ENCODE peak calls at places on chromosomes 7 and 10, in eight cellular contexts. L, B, R, X, K, Q, O and M are unnamed samples.

GRCh38 chr7:114085592-114086490 is 167.0 kb upstream of the PPP1R3A start:
- DNase-seq in B (peak), Q (peak), O (peak), L (peak), R (peak), X (peak), K (peak), M (peak)

GRCh38 chr7:134457166-134457565 is 1.7 kb downstream of the AKR1B1 start:
- DNase-seq in Q (no peak), K (no peak), R (no peak), B (no peak), X (no peak), L (no peak), O (no peak), M (no peak)

GRCh38 chr7:28102778-28103177 is 77.8 kb downstream of the JAZF1 start:
- DNase-seq in B (no peak), Q (no peak), K (no peak), X (no peak), R (peak), L (no peak), O (peak), M (peak)

GRCh38 chr7:28132959-28133745 is 47.4 kb downstream of the JAZF1 start:
- DNase-seq in L (no peak), X (no peak), O (no peak), B (no peak), K (no peak), Q (no peak), R (peak), M (no peak)

GRCh38 chr7:129782257-129783096 is 170.3 kb downstream of the UBE2H start:
- DNase-seq in O (no peak), K (no peak), R (peak), L (no peak), X (peak), B (no peak), Q (peak), M (no peak)

GRCh38 chr10:71773221-71773971 is at the start of gene VSIR:
- DNase-seq in L (peak), Q (peak), X (peak), K (peak), B (peak), O (peak), R (peak), M (peak)

GRCh38 chr7:124462249-124462648 is 303.3 kb downstream of the GPR37 start:
- DNase-seq in B (no peak), K (no peak), X (no peak), L (no peak), Q (no peak), O (peak), R (no peak), M (no peak)

GRCh38 chr10:30529373-30529998 is 95.5 kb downstream of the MAP3K8 start:
- DNase-seq in R (no peak), B (peak), Q (no peak), O (no peak), X (peak), K (peak), L (peak), M (peak)

GRCh38 chr10:66747451-66747850 is 178.4 kb upstream of the LRRTM3 start:
- DNase-seq in O (peak), L (no peak), X (no peak), R (peak), K (no peak), B (no peak), Q (no peak), M (no peak)

GRCh38 chr10:18738835-18739234 is 79.6 kb downstream of the ARL5B start:
- DNase-seq in B (no peak), R (peak), Q (no peak), X (no peak), K (no peak), O (peak), L (no peak), M (no peak)

GRCh38 chr7:5420108-5420840 is 3.4 kb downstream of the TNRC18 start:
- DNase-seq in L (no peak), O (no peak), R (peak), K (no peak), B (no peak), X (peak), Q (peak), M (peak)

GRCh38 chr10:80382989-80383388 is 25.4 kb upstream of the PRXL2A start:
- DNase-seq in X (no peak), O (peak), Q (peak), B (peak), R (peak), K (peak), L (peak), M (no peak)

GRCh38 chr10:118798186-118798811 is 43.5 kb upstream of the CACUL1 start:
- DNase-seq in R (peak), O (no peak), B (no peak), K (no peak), L (no peak), Q (no peak), X (no peak), M (no peak)

GRCh38 chr7:121420976-121421375 is 24.9 kb upstream of the FAM3C start:
- DNase-seq in X (no peak), Q (no peak), L (no peak), K (no peak), O (no peak), R (no peak), B (peak), M (no peak)

GRCh38 chr10:13271552-13272163 is 28.2 kb downstream of the PHYH start:
- DNase-seq in Q (peak), O (peak), B (peak), L (peak), K (peak), R (peak), X (peak), M (no peak)

GRCh38 chr7:92653136-92653535 is 62.9 kb upstream of the FAM133B start:
- DNase-seq in O (no peak), K (no peak), R (no peak), L (no peak), B (no peak), X (no peak), Q (no peak), M (no peak)

GRCh38 chr10:79081353-79082034 is 12.7 kb downstream of the ZMIZ1 start:
- DNase-seq in O (peak), K (no peak), R (peak), X (no peak), Q (no peak), B (no peak), L (no peak), M (no peak)

GRCh38 chr7:117087639-117088396 is 134.5 kb downstream of the ST7 start:
- DNase-seq in O (no peak), R (no peak), B (no peak), Q (no peak), X (no peak), L (no peak), K (no peak), M (no peak)

GRCh38 chr7:7177044-7177517 is 5.3 kb upstream of the C1GALT1 start:
- DNase-seq in L (no peak), R (peak), X (no peak), Q (no peak), O (peak), B (no peak), K (no peak), M (no peak)

GRCh38 chr10:132762267-132762666 is 23.7 kb downstream of the NKX6-2 start:
- DNase-seq in O (no peak), X (no peak), R (no peak), B (no peak), Q (no peak), L (no peak), K (no peak), M (no peak)

GRCh38 chr7:157515342-157516041 is 178.7 kb downstream of the DNAJB6 start:
- DNase-seq in K (no peak), R (no peak), Q (peak), O (no peak), B (no peak), L (no peak), X (no peak), M (no peak)

GRCh38 chr10:60828489-60828852 is 50.2 kb downstream of the CDK1 start:
- DNase-seq in B (no peak), X (no peak), R (peak), L (no peak), Q (no peak), O (peak), K (no peak), M (no peak)

GRCh38 chr7:151459726-151460473 is 20.0 kb upstream of the CRYGN start:
- DNase-seq in K (peak), L (no peak), O (peak), R (peak), B (peak), Q (peak), X (peak), M (peak)

GRCh38 chr10:88791924-88792323 is 10.6 kb upstream of the LIPM start:
- DNase-seq in Q (peak), X (no peak), R (peak), B (no peak), L (peak), O (peak), K (no peak), M (no peak)

GRCh38 chr10:58856508-58857240 is 319.8 kb upstream of the PHYHIPL start:
- DNase-seq in Q (peak), X (no peak), K (no peak), L (no peak), R (peak), O (peak), B (no peak), M (peak)

GRCh38 chr7:30246392-30246791 is 38.0 kb upstream of the ZNRF2 start:
- DNase-seq in K (no peak), O (no peak), Q (no peak), R (no peak), L (no peak), X (peak), B (no peak), M (no peak)

GRCh38 chr10:28737096-28737495 is 59.8 kb downstream of the BAMBI start:
- DNase-seq in B (no peak), X (no peak), O (no peak), Q (no peak), K (no peak), R (no peak), L (no peak), M (no peak)

GRCh38 chr7:114842551-114843065 is 79.3 kb upstream of the MDFIC start:
- DNase-seq in B (no peak), K (no peak), X (no peak), Q (no peak), R (no peak), L (no peak), O (no peak), M (no peak)

GRCh38 chr7:29449569-29450260 is 113.9 kb upstream of the PRR15 start:
- DNase-seq in X (no peak), R (no peak), K (no peak), O (no peak), L (no peak), B (peak), Q (no peak), M (no peak)

GRCh38 chr7:37916673-37917660 is at the start of gene SFRP4:
- DNase-seq in K (peak), R (peak), X (peak), Q (peak), B (peak), L (peak), O (peak), M (peak)
- H3K4me3 ChIP-seq in K (peak), R (peak), X (peak), Q (peak), B (peak), L (no peak), O (no peak), M (peak)

DNA sequence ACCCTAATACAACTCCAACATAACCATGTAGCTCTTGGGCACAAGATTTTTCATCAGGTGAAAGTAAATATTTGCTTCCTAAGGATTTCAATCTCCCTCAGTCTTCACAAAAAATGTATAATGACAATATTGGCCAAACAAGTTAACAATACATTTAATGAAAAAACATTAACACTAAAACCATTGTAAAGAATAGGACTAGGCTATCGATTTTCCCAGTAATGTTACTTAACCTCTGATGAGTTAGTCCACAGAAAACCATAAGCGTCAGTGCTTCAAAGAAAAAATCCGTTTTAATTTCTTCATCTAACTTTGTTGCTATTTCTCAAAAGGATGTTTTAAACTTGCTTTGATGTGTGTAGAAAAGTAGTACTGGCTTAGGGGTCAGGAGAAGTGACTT is 1.2 kb downstream of the ZNF33B start:
- DNase-seq in X (no peak), K (no peak), L (no peak), B (no peak), Q (no peak), R (no peak), O (no peak), M (no peak)
- H3K4me3 ChIP-seq in X (no peak), K (no peak), L (peak), B (peak), Q (peak), R (peak), O (no peak), M (no peak)

DNA sequence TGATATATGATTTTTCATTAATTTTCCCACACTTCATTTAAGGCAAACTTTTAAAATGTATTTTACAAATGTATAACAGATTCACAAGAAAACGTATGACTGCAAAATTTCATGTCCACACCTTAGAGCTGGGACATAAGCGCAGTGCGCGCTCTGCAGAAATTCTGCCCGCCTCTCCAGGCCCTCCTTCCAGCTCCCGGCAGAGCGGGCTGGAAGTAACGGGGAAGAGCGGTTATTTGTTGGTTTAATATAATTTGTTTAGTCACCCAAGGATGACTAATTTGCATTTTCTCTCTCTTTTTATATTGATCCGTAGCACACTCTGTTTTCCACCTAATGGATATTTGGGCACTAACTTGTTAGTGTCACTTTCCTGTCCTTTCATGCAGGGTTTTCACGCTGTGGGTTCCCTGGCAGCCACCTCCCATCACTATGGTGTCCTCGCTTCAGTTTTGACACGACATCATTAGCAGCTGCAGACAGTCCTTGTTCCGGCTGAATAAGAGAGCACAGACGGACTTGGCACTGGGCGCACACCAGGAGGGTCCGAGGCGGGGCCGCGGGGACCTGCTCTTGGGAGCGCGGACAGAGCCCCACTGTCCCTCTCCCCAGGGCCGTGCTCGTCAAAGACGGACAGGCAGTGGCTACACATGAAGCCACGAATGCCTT is 129.2 kb upstream of the SEC61G start:
- DNase-seq in L (no peak), O (no peak), X (peak), Q (peak), R (peak), B (no peak), K (no peak), M (no peak)
- H3K4me3 ChIP-seq in L (no peak), O (peak), X (peak), Q (peak), R (peak), B (peak), K (no peak), M (no peak)

DNA sequence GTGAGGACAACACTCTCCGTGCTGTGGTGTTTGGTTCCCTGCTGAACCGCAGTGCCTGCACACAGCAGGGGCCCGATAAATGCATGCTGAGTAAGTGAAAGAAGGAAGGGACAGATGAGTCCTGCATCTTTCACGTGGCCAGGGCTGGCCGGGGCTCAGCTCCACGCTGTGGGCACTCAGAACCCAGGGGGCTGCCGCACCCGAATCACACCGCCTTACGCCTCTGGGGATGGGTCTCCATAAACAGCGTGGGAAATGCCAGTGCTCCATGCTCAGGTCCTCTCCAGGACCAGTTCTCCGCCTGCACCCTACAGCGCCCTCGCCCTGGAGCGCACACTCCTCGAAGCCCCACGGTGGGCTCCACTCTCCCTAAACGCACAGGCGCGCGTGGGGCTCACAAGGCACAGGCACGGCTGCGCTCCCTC is 38.1 kb downstream of the RASGEF1A start:
- DNase-seq in R (no peak), X (no peak), Q (peak), K (peak), L (no peak), B (no peak), O (no peak), M (no peak)
- H3K4me3 ChIP-seq in R (no peak), X (no peak), Q (peak), K (no peak), L (no peak), B (peak), O (no peak), M (no peak)

GRCh38 chr7:101933028-101933427 is 115.6 kb downstream of the CUX1 start:
- DNase-seq in R (no peak), O (no peak), X (no peak), B (no peak), K (no peak), L (no peak), Q (no peak), M (no peak)

GRCh38 chr7:101935521-101936141 is 118.2 kb downstream of the CUX1 start:
- DNase-seq in O (no peak), B (peak), X (peak), R (no peak), K (peak), Q (peak), L (no peak), M (no peak)

GRCh38 chr7:101936223-101936611 is 118.8 kb downstream of the CUX1 start:
- DNase-seq in K (no peak), B (peak), L (peak), O (no peak), R (no peak), X (no peak), Q (peak), M (no peak)

GRCh38 chr7:101933685-101934084 is 116.3 kb downstream of the CUX1 start:
- DNase-seq in K (no peak), B (no peak), Q (no peak), X (no peak), R (no peak), L (peak), O (no peak), M (no peak)

GRCh38 chr7:101934618-101935017 is 117.2 kb downstream of the CUX1 start:
- DNase-seq in O (no peak), Q (peak), R (no peak), L (no peak), B (peak), K (peak), X (peak), M (no peak)
- H3K4me3 ChIP-seq in O (no peak), Q (peak), R (peak), L (no peak), B (no peak), K (no peak), X (peak), M (no peak)

GRCh38 chr10:114519756-114520288 is 115.5 kb upstream of the AFAP1L2 start:
- DNase-seq in K (peak), R (peak), X (no peak), O (no peak), L (no peak), B (peak), Q (no peak), M (no peak)
- H3K4me3 ChIP-seq in K (no peak), R (no peak), X (no peak), O (no peak), L (no peak), B (no peak), Q (no peak), M (no peak)

DNA sequence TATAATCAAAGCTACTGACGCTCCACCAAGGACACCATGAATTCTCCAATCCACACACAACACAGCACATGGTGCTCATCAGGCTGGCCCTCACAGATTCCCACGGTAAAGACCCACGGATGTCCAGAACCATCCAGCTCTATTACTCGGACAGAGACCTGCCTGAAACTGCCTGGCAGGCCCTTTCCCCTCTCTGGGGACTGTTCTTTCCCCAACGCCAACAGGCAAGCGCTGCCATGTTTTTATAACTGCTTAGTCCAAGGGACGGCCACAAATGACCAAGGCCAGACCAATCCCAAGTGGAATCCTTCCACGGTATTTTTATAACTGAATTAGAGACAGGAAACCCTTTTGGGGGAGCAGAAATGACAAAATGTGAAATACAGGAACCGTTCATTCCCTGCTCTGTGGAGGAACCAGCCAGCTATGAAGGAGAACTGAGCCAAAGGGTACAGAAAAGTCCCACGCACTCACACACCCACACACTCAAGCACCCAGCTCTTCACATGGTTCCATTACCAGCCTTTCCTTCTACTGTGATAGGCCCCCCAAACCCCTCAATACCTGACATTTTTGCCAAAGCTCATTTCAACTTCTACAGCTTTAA is 4.1 kb downstream of the PIP4K2A start:
- DNase-seq in B (no peak), O (no peak), R (no peak), K (no peak), L (peak), X (no peak), Q (no peak), M (no peak)
- H3K4me3 ChIP-seq in B (no peak), O (no peak), R (no peak), K (no peak), L (peak), X (no peak), Q (no peak), M (no peak)

GRCh38 chr10:98414932-98415709 is at the start of gene PYROXD2:
- DNase-seq in Q (peak), K (peak), X (peak), L (peak), B (peak), O (peak), R (peak), M (peak)
- H3K4me3 ChIP-seq in Q (peak), K (peak), X (peak), L (peak), B (peak), O (peak), R (peak), M (peak)

GRCh38 chr7:159154243-159154642 is 9.6 kb upstream of the VIPR2 start:
- DNase-seq in X (no peak), Q (no peak), O (no peak), L (no peak), K (no peak), B (no peak), R (no peak), M (no peak)

GRCh38 chr7:159151231-159151630 is 6.6 kb upstream of the VIPR2 start:
- DNase-seq in B (no peak), K (no peak), L (no peak), Q (no peak), O (no peak), R (no peak), X (no peak), M (no peak)

GRCh38 chr7:159152816-159153215 is 8.1 kb upstream of the VIPR2 start:
- DNase-seq in X (no peak), B (no peak), O (no peak), K (no peak), R (no peak), Q (no peak), L (no peak), M (no peak)

GRCh38 chr7:159155410-159155809 is 10.7 kb upstream of the VIPR2 start:
- DNase-seq in O (no peak), K (no peak), R (no peak), X (no peak), Q (no peak), B (no peak), L (no peak), M (no peak)

GRCh38 chr7:159153511-159153910 is 8.8 kb upstream of the VIPR2 start:
- DNase-seq in X (no peak), K (no peak), B (no peak), L (no peak), R (no peak), O (no peak), Q (no peak), M (no peak)
- H3K4me3 ChIP-seq in X (no peak), K (no peak), B (no peak), L (no peak), R (no peak), O (no peak), Q (no peak), M (no peak)

GRCh38 chr7:2357165-2357564 is 2.5 kb downstream of the EIF3B start:
- DNase-seq in K (no peak), R (peak), O (no peak), Q (no peak), X (no peak), L (no peak), B (no peak), M (no peak)
- H3K4me3 ChIP-seq in K (no peak), R (peak), O (no peak), Q (peak), X (no peak), L (no peak), B (no peak), M (no peak)